ENCODE peak calls at places on chromosomes 11 and 22, in eight cellular contexts. W is A549; L is right lobe of liver; T is cardiac muscle cell; P is Peyer's patch; Z is left ventricle myocardium inferior; O is CD8-positive, alpha-beta memory T cell; N is psoas muscle. F is an unnamed sample.

GRCh38 chr11:95092549-95093324 is 3.1 kb downstream of the ENDOD1 start:
- DNase-seq in T (peak), P (peak), N (no peak), L (no peak), Z (no peak), W (peak), O (no peak), F (no peak)

GRCh38 chr11:68532719-68533369 is 72.3 kb downstream of the PPP6R3 start:
- DNase-seq in T (no peak), L (no peak), N (no peak), Z (no peak), O (no peak), W (no peak), P (no peak), F (no peak)

GRCh38 chr22:27873476-27873875 is 45.6 kb downstream of the PITPNB start:
- DNase-seq in L (no peak), W (no peak), N (no peak), T (no peak), O (no peak), P (no peak), Z (peak), F (no peak)

GRCh38 chr11:27455667-27456066 is 16.9 kb downstream of the LGR4 start:
- DNase-seq in P (no peak), N (no peak), W (no peak), L (no peak), O (no peak), T (no peak), Z (no peak), F (no peak)

GRCh38 chr11:5531053-5531831 is 14.7 kb upstream of the UBQLNL start:
- DNase-seq in T (no peak), L (no peak), W (no peak), Z (no peak), P (no peak), N (no peak), O (no peak), F (no peak)

GRCh38 chr11:22671751-22672150 is 5.3 kb downstream of the GAS2 start:
- DNase-seq in L (no peak), T (no peak), O (no peak), Z (no peak), P (no peak), W (no peak), N (no peak), F (no peak)

GRCh38 chr11:62842171-62842717 is 2.9 kb upstream of the WDR74 start:
- DNase-seq in T (peak), Z (peak), W (no peak), N (peak), P (peak), O (peak), L (peak), F (no peak)

GRCh38 chr22:41360126-41360525 is 21.6 kb upstream of the TEF start:
- DNase-seq in N (no peak), Z (peak), P (no peak), O (no peak), L (no peak), T (peak), W (no peak), F (no peak)

GRCh38 chr11:28619870-28620540 is 511.8 kb downstream of the METTL15 start:
- DNase-seq in W (peak), Z (no peak), P (no peak), L (no peak), T (no peak), O (no peak), N (no peak), F (peak)

GRCh38 chr22:20021196-20022181 is 579 bp downstream of the TANGO2 start:
- DNase-seq in W (no peak), Z (peak), O (peak), L (peak), T (peak), P (peak), N (peak), F (no peak)

GRCh38 chr22:30483169-30483568 is 11.4 kb upstream of the SEC14L3 start:
- DNase-seq in Z (no peak), L (no peak), P (no peak), O (no peak), T (no peak), W (no peak), N (no peak), F (no peak)

GRCh38 chr11:112017538-112017937 is 7.7 kb upstream of the DLAT start:
- DNase-seq in O (no peak), Z (no peak), L (no peak), T (peak), N (no peak), P (no peak), W (no peak), F (no peak)

GRCh38 chr11:23206736-23207336 is 346.6 kb upstream of the CCDC179 start:
- DNase-seq in P (no peak), N (no peak), L (no peak), T (no peak), Z (no peak), O (no peak), W (no peak), F (no peak)

GRCh38 chr11:47593934-47594855 is at the start of gene C1QTNF4:
- DNase-seq in T (peak), N (no peak), Z (no peak), W (no peak), O (no peak), L (no peak), P (no peak), F (no peak)

GRCh38 chr11:128499613-128500213 is 87.6 kb downstream of the ETS1 start:
- DNase-seq in Z (no peak), P (no peak), L (no peak), T (no peak), O (no peak), W (no peak), N (no peak), F (no peak)

GRCh38 chr11:9251306-9251705 is 13.8 kb downstream of the DENND5A start:
- DNase-seq in L (no peak), W (no peak), T (no peak), Z (no peak), O (no peak), N (no peak), P (no peak), F (no peak)

GRCh38 chr22:18992543-18993198 is 56.6 kb upstream of the PRODH start:
- DNase-seq in T (no peak), P (no peak), W (no peak), Z (no peak), O (no peak), L (no peak), N (no peak), F (no peak)

GRCh38 chr11:36509265-36509664 is 807 bp downstream of the TRAF6 start:
- DNase-seq in Z (no peak), W (no peak), N (no peak), L (no peak), O (no peak), P (no peak), T (peak), F (no peak)

GRCh38 chr11:131852757-131853156 is 482.3 kb downstream of the NTM start:
- DNase-seq in T (no peak), O (no peak), N (no peak), Z (no peak), P (no peak), L (no peak), W (no peak), F (no peak)

GRCh38 chr11:131850507-131850906 is 480.1 kb downstream of the NTM start:
- DNase-seq in O (no peak), Z (no peak), W (no peak), N (no peak), L (no peak), P (no peak), T (no peak), F (no peak)

GRCh38 chr11:131854391-131854790 is 484.0 kb downstream of the NTM start:
- DNase-seq in Z (no peak), L (no peak), T (no peak), W (no peak), P (no peak), O (no peak), N (no peak), F (no peak)

GRCh38 chr11:131849485-131849884 is 479.1 kb downstream of the NTM start:
- DNase-seq in T (no peak), L (no peak), O (no peak), Z (no peak), W (no peak), N (no peak), P (no peak), F (no peak)

GRCh38 chr11:131851951-131852350 is 481.5 kb downstream of the NTM start:
- DNase-seq in P (no peak), T (no peak), N (no peak), O (no peak), W (no peak), L (no peak), Z (no peak), F (no peak)
- H3K27ac ChIP-seq in P (no peak), T (no peak), N (no peak), O (no peak), W (no peak), L (no peak), Z (no peak), F (no peak)

GRCh38 chr11:121687961-121688566 is 235.3 kb upstream of the SORL1-AS1 start:
- DNase-seq in W (no peak), T (peak), L (no peak), P (no peak), Z (no peak), O (no peak), N (no peak), F (no peak)

GRCh38 chr11:121692236-121692635 is 239.5 kb upstream of the SORL1-AS1 start:
- DNase-seq in L (no peak), W (no peak), T (no peak), O (no peak), N (no peak), Z (no peak), P (no peak), F (no peak)

DNA sequence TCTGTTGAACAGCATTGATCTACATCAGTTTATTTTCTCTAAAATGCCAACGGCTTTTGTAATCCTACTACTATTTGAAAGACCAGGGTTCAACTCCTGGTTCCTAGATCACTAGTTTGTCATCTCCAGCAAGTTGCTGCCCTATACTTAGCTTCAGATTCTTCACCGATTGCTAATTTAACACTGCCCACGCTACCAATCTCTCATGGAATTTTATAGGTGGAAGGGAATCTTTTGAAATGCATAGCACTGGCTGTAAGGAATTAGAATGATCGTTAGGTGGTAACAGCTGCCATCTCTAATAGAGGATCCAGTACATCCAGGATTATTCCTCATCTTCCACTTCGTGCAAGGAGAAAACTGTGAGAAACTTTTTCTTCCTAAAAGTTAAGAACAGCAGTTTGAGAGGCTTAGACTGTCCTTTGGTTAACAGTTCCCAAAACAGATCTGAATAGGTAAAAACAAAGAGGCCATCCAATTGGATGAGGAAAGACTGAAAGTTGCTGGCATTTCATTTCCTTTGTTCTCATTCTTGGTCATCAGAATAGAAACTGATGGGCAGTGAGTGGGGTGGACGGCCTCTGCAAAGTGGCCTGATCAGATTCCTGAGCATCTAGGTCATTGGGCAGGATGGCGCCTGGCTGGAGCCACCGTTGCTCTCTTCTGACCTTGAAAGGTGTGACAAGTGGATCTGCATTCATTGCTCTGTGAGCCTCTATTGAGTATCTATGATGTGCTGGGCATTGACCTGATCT is 236.3 kb upstream of the SORL1-AS1 start:
- DNase-seq in O (no peak), T (no peak), W (no peak), Z (no peak), L (no peak), P (no peak), N (no peak), F (no peak)
- H3K27ac ChIP-seq in O (no peak), T (no peak), W (no peak), Z (no peak), L (no peak), P (no peak), N (no peak), F (no peak)

DNA sequence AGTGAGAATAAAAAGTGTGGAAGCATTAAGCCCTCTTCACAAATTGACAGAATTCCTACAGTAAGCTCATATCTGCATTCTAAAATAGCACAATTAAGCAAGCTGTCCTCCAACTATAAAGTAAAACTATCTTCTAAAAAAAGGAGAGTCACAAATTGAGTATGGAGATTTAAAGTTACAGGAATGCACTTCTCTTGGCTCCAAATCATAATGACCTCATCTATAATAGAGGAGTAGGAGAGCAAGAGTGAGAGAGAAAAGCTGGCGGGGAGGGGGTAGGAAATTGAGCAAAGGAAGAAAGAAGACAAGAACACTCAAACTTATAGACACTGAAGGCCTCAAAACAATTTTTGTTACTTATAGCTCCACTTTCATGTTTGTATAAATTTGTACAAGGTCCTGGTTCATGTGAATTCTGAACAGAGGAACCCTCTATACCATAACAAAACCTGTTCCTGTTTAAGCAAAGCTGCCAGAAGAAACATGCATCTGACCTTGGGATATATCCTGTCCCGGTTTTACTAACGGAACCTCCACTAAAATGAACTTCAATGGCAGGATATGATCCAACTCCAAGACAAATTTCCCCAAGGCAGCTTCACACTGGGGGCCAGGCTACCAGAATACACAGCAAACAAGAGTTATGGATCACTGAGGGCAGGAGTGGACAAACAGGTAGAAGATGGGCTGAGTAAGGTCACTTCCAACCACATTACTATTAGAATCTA is 37.2 kb downstream of the SLC35F2 start:
- DNase-seq in W (no peak), Z (no peak), P (no peak), N (no peak), T (no peak), O (no peak), L (no peak), F (no peak)
- H3K27ac ChIP-seq in W (no peak), Z (no peak), P (no peak), N (no peak), T (no peak), O (no peak), L (no peak), F (peak)

GRCh38 chr11:72228229-72228843 is 3.8 kb downstream of the INPPL1 start:
- DNase-seq in Z (no peak), L (no peak), N (no peak), T (no peak), P (peak), O (no peak), W (no peak), F (no peak)
- H3K27ac ChIP-seq in Z (no peak), L (no peak), N (no peak), T (no peak), P (no peak), O (no peak), W (no peak), F (no peak)

DNA sequence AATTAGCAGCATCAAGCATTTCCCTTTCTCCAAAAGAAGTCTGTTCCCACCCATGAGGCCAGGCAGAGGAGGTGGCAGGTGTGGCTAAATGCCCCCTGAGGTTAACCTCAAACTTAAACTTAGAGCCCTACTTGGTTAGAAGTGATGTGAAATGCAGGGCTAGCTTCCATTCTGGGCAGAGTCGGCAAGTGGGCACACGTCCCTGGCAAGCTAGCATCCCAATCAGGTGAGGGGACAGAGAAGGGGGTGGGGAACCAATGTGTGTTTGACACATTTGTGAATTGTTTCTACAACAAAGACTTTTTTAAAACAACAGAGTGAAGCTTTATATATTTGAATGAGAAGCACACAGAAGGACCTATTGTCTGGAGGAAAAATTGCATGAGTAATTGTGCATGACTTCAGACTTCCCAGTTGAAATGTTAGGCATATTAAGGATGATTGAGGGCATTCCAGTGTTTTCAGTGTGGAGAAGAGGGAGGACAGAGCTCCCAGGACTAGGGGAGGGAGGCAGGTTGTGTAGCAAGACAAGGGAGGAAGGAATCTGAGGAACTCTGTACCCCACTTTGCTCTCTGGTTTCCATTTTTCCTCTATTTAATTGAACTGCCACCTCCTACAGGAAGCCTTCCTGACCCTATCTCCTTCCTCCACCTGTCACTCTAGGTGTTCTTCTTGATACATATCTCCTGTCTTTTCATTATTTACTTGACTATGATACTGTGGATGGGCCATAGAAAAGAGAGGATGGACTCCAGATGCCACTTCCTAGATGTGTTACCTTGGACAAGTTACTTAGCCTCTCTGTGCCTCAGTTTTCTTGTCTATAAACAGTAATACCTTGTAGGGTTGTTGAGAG is 83.3 kb upstream of the PICALM start:
- DNase-seq in Z (no peak), T (no peak), P (no peak), O (no peak), W (no peak), N (no peak), L (no peak), F (no peak)
- H3K27ac ChIP-seq in Z (peak), T (peak), P (no peak), O (peak), W (peak), N (peak), L (no peak), F (peak)

DNA sequence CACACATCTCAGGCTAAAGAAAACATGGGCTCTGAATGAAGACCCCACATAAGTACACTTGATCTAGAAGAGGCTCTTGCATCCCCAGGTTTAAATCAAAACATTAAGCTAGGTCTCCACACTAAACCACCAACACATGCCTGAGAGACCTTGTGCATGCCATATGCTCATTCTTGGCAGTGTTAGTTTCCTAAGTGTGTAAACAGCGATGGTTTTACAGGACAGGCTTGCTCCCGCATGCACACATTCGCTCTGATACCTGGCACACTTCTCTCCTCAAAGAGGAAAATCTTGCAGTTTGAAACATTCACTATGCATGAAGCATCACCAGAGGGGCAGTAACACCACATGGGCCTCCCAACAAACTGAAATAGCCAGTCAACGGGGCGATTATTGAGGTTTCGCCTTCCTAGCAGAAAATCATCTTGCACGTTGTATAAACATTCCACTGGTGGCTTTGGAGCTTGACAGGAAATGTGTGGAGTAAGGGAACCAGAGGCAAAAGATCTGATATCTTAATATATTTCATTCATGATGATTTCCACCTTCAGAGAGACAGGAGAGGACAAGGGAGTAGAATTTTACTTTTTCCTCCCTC is 52.6 kb downstream of the ABTB2 start:
- DNase-seq in O (no peak), W (no peak), N (no peak), P (no peak), Z (no peak), L (no peak), T (no peak), F (no peak)
- H3K27ac ChIP-seq in O (no peak), W (no peak), N (peak), P (no peak), Z (no peak), L (no peak), T (peak), F (no peak)

GRCh38 chr22:26615830-26616435 is 1.9 kb downstream of the CRYBB1 start:
- DNase-seq in Z (no peak), P (no peak), L (no peak), O (no peak), T (no peak), N (no peak), W (no peak), F (no peak)
- H3K27ac ChIP-seq in Z (no peak), P (no peak), L (no peak), O (no peak), T (no peak), N (no peak), W (no peak), F (no peak)

GRCh38 chr11:3823303-3823702 is 14.9 kb downstream of the PGAP2 start:
- DNase-seq in P (no peak), N (no peak), Z (no peak), L (no peak), T (no peak), O (no peak), W (no peak), F (no peak)
- H3K27ac ChIP-seq in P (no peak), N (no peak), Z (no peak), L (no peak), T (no peak), O (no peak), W (no peak), F (no peak)

DNA sequence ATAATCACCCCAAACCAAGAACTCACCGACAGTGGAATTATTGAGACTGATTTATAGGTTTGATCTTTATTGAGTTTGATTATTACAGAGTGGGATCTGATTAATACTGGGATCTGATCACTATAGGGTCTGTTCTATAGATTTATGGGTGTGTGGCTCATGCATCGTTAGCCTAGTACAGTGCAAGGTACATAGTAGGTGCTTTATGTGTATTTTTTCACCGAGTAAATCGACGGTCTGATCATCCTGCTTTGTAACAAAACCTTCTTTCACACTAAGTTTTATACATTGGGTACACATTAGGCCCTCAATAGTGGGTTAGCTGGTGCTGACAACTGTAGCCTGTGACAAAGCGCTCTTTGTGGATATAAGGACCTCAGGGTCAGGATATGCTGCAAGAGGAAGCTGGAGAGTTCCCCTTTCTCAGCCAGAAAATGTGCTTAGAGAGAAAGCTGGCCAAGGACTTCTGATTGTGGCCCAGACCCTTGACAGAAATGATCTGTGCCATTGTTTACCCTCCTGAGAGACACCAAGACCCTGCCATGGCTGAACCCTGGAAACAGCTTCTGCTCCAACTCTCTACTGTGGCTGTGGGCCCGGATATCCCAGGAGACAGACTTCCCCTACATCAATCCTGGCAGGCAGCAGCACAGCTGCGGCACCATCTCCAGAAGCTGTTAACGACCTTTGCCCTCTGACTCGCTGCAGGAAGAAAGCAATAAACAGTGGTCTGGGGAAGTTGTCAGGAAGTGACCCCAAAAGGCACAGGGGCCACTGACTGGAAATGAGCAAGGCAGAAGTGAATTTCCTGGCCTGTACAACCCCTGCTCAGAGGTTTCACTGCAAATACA is 16.1 kb upstream of the TPP1 start:
- DNase-seq in L (peak), O (no peak), W (no peak), T (no peak), P (peak), N (peak), Z (peak), F (no peak)
- H3K27ac ChIP-seq in L (peak), O (no peak), W (peak), T (peak), P (peak), N (peak), Z (peak), F (no peak)